ENCODE peak calls at places on chromosomes 13 and 19, in ten cellular contexts. Z is fibroblast of lung, X is fibroblast of the aortic adventitia, T is HFF-Myc, D is pancreas, H is lung, E is astrocyte, F is A673, U is left lung, I is choroid plexus epithelial cell. L is an unnamed sample.

GRCh38 chr19:18743281-18743825 is 47.8 kb downstream of the COMP start:
- DNase-seq in Z (peak), X (peak), T (no peak), D (peak), H (peak), E (peak), F (no peak), U (no peak), I (peak), L (no peak)

GRCh38 chr13:112062619-112063308 is 4.2 kb upstream of the SOX1 start:
- DNase-seq in Z (no peak), X (no peak), T (no peak), D (no peak), H (no peak), E (no peak), F (no peak), U (no peak), I (no peak), L (no peak)

GRCh38 chr19:7605490-7606222 is 10.0 kb downstream of the CAMSAP3 start:
- DNase-seq in Z (no peak), X (no peak), T (no peak), D (peak), H (no peak), E (no peak), F (peak), U (no peak), I (peak), L (no peak)

GRCh38 chr19:4059931-4060620 is 6.6 kb downstream of the ZBTB7A start:
- DNase-seq in Z (no peak), X (peak), T (no peak), D (no peak), H (no peak), E (no peak), F (no peak), U (peak), I (no peak), L (no peak)

GRCh38 chr13:47521895-47522487 is 479.1 kb downstream of the SUCLA2 start:
- DNase-seq in Z (peak), X (no peak), T (no peak), D (no peak), H (no peak), E (no peak), F (no peak), U (no peak), I (no peak), L (no peak)

GRCh38 chr19:54881884-54882283 is 7.8 kb downstream of the FCAR start:
- DNase-seq in Z (no peak), X (no peak), T (no peak), D (no peak), H (no peak), E (no peak), F (no peak), U (no peak), I (no peak), L (no peak)

GRCh38 chr19:46271488-46272197 is 25.2 kb upstream of the HIF3A start:
- DNase-seq in Z (no peak), X (peak), T (no peak), D (no peak), H (no peak), E (peak), F (no peak), U (no peak), I (peak), L (peak)

GRCh38 chr19:53945441-53945840 is 17.3 kb upstream of the CACNG8 start:
- DNase-seq in Z (no peak), X (peak), T (no peak), D (no peak), H (no peak), E (peak), F (no peak), U (peak), I (peak), L (no peak)

GRCh38 chr19:3096267-3096901 is 2.2 kb downstream of the GNA11 start:
- DNase-seq in Z (no peak), X (no peak), T (no peak), D (no peak), H (no peak), E (no peak), F (no peak), U (peak), I (no peak), L (no peak)

GRCh38 chr19:4292515-4292914 is 9.7 kb downstream of the TMIGD2 start:
- DNase-seq in Z (no peak), X (no peak), T (no peak), D (no peak), H (no peak), E (no peak), F (no peak), U (no peak), I (no peak), L (no peak)

GRCh38 chr13:49635599-49636433 is 7.5 kb downstream of the ARL11 start:
- DNase-seq in Z (peak), X (peak), T (no peak), D (no peak), H (no peak), E (peak), F (no peak), U (no peak), I (peak), L (no peak)
- H3K4me3 ChIP-seq in Z (no peak), X (no peak), T (no peak), D (no peak), H (no peak), E (no peak), F (no peak), U (peak), I (peak), L (no peak)

GRCh38 chr13:110323172-110323851 is 16.2 kb downstream of the COL4A2 start:
- DNase-seq in Z (peak), X (peak), T (no peak), D (no peak), H (no peak), E (peak), F (peak), U (no peak), I (peak), L (no peak)
- TF ChIP-seq CTCF in Z (peak), X (peak), T (peak), D (no peak), H (no peak), E (peak), F (no peak), U (no peak), I (peak), L (no peak)

DNA sequence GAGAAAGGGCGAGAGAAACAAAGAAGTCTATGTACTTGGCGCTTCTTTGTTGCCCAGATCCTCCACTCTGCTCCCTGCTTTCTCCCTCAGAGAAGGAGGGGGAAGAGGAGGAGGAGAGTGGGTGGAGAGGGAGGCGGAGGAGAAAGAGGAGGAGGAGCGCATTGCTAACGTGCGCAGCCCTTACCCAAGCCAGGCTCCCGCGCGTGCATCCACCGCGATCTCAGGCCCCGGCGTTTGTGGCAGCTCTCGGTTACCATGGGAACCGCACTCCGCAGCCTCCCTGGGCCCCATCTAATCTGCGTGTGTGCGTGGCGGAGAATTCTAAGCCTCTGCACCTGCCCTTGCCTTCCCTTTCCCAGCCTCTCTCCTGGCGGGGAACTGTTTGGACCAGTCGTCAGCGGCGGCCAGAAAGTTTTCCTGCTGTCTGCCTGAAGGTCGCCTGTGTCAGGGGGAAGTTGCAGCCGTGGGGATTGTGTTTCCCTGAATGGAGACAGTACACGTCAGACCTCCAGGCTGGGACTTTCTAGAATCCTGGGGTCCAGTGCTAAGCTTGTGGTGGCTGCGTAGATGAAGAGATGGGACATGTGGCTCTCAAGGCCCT is at the start of gene ERICH6B:
- DNase-seq in Z (peak), X (peak), T (no peak), D (no peak), H (no peak), E (no peak), F (no peak), U (peak), I (peak), L (no peak)
- H3K4me3 ChIP-seq in Z (no peak), X (no peak), T (no peak), D (no peak), H (no peak), E (no peak), F (no peak), U (no peak), I (no peak), L (no peak)

DNA sequence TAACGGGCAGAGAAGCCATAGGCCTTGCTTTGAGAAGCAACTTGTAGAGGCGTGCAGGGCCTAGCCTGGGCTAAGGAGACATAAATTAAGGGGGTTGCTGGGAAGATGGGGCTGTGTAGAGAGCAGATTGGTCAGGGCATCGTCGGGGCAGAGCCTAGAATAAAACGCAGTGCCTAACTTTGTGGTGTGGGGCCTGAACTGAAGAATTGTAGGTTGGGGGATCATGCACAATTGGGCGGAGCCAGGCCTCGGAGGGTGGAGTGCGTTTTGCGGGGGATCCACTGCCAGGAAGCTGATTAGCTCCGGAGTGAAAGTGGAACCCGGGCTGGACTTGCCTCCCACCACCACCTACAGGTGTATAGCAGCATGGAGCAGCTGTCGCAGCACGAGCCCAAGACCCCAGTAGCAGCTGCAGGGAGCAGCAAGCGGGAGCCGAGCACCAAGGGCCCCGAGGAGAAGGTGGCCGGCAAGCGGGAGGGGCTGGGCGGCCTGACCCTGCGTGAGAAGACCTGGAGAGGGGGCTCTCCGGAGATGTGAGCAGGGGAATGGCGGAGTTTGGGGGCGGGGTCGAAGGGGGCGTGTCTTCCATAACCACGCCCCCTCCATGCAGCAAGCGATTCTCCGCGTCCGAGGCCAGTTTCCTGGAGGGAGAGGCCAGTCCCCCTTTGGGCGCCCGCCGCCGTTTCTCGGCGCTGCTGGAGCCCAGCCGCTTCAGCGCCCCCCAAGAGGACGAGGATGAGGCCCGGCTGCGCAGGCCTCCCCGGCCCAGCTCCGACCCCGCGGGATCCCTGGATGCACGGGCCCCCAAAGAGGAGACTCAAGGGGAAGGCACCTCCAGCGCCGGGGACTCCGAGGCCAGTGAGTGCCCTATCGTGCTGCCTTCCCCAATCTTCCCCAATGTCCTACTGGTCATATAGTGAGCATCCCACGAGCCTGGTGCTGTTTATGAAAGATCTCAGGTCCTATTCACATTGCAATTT is 13.8 kb downstream of the DNASE2 start:
- DNase-seq in Z (peak), X (peak), T (no peak), D (peak), H (no peak), E (peak), F (peak), U (peak), I (peak), L (no peak)
- TF ChIP-seq CTCF in Z (no peak), X (no peak), T (no peak), D (no peak), H (no peak), E (no peak), F (no peak), U (no peak), I (no peak), L (no peak)

GRCh38 chr19:15247107-15248014 is 15.1 kb upstream of the EPHX3 start:
- DNase-seq in Z (no peak), X (no peak), T (no peak), D (no peak), H (no peak), E (no peak), F (no peak), U (no peak), I (peak), L (no peak)
- H3K4me3 ChIP-seq in Z (no peak), X (no peak), T (no peak), D (no peak), H (no peak), E (no peak), F (no peak), U (no peak), I (no peak), L (no peak)

GRCh38 chr13:64819081-64819480 is 2411.1 kb downstream of the PCDH9 start:
- DNase-seq in Z (peak), X (no peak), T (no peak), D (no peak), H (no peak), E (no peak), F (no peak), U (no peak), I (peak), L (no peak)
- TF ChIP-seq CTCF in Z (peak), X (no peak), T (no peak), D (no peak), H (no peak), E (no peak), F (no peak), U (no peak), I (peak), L (no peak)